ENCODE peak calls at places on chromosome X, in five cellular contexts. P is SW480, R is BE2C, H is mesenchymal stem cell, A is nephron progenitor cell. S is an unnamed sample.

GRCh38 chrX:46704767-46705386 is 54.0 kb downstream of the SLC9A7 start:
- DNase-seq in P (no peak), R (no peak), H (peak; percentile 4), A (no peak), S (no peak)

GRCh38 chrX:915427-916234 is 285.0 kb downstream of the SHOX start:
- DNase-seq in P (no peak), R (no peak), H (no peak), A (no peak), S (no peak)

GRCh38 chrX:19811807-19812604 is 75.4 kb downstream of the SH3KBP1 start:
- DNase-seq in P (no peak), R (no peak), H (peak; percentile 68), A (no peak), S (no peak)

GRCh38 chrX:120453985-120454384 is 15.1 kb downstream of the LAMP2 start:
- DNase-seq in P (no peak), R (no peak), H (peak; percentile 34), A (no peak), S (no peak)

GRCh38 chrX:48278958-48279357 is 23.8 kb downstream of the SSX1 start:
- DNase-seq in P (peak; percentile 1), R (peak; percentile 10), H (no peak), A (no peak), S (no peak)

GRCh38 chrX:11944486-11944885 is 186.4 kb downstream of the MSL3 start:
- DNase-seq in P (peak; percentile 32), R (no peak), H (peak; percentile 51), A (peak; percentile 36), S (no peak)

GRCh38 chrX:19855700-19856381 is 31.6 kb downstream of the SH3KBP1 start:
- DNase-seq in P (no peak), R (no peak), H (no peak), A (no peak), S (no peak)

GRCh38 chrX:43870758-43871419 is 11.4 kb downstream of the MAOB start:
- DNase-seq in P (no peak), R (no peak), H (no peak), A (no peak), S (no peak)

GRCh38 chrX:115939070-115939469 is 231.5 kb upstream of the AGTR2 start:
- DNase-seq in P (no peak), R (no peak), H (no peak), A (no peak), S (no peak)

GRCh38 chrX:9465380-9466114 is 689 bp downstream of the TBL1X start:
- DNase-seq in P (peak; percentile 5), R (peak; percentile 9), H (peak; percentile 18), A (peak; percentile 29), S (no peak)

GRCh38 chrX:101803451-101803850 is 128.4 kb downstream of the ZMAT1 start:
- DNase-seq in P (no peak), R (no peak), H (peak; percentile 14), A (no peak), S (no peak)

GRCh38 chrX:123184199-123184857 is at the start of gene GRIA3:
- DNase-seq in P (no peak), R (no peak), H (peak; percentile 24), A (peak; percentile 20), S (no peak)

GRCh38 chrX:120238947-120239346 is 11.7 kb upstream of the ZBTB33 start:
- DNase-seq in P (peak; percentile 6), R (no peak), H (peak; percentile 10), A (no peak), S (no peak)

GRCh38 chrX:154855256-154855655 is 20.8 kb upstream of the SMIM9 start:
- DNase-seq in P (no peak), R (no peak), H (no peak), A (no peak), S (no peak)

GRCh38 chrX:132940727-132941162 is 17.7 kb downstream of the HS6ST2 start:
- DNase-seq in P (peak; percentile 15), R (no peak), H (peak; percentile 3), A (peak; percentile 14), S (no peak)

GRCh38 chrX:109709129-109709631 is 23.9 kb downstream of the ACSL4 start:
- DNase-seq in P (peak; percentile 88), R (no peak), H (peak; percentile 54), A (peak; percentile 29), S (no peak)

GRCh38 chrX:130228871-130229270 is 39.8 kb downstream of the ZNF280C start:
- DNase-seq in P (no peak), R (no peak), H (no peak), A (no peak), S (no peak)

GRCh38 chrX:7948483-7948882 is 21.3 kb upstream of the PNPLA4 start:
- DNase-seq in P (no peak), R (no peak), H (no peak), A (no peak), S (no peak)

GRCh38 chrX:136353519-136354095 is 52.8 kb downstream of the ADGRG4 start:
- DNase-seq in P (no peak), R (no peak), H (no peak), A (no peak), S (no peak)

GRCh38 chrX:75968293-75968692 is 183.2 kb upstream of the MAGEE2 start:
- DNase-seq in P (peak; percentile 0), R (no peak), H (no peak), A (no peak), S (no peak)

GRCh38 chrX:24023972-24024664 is 2.9 kb downstream of the KLHL15 start:
- DNase-seq in P (peak; percentile 21), R (no peak), H (peak; percentile 37), A (no peak), S (no peak)

GRCh38 chrX:103878466-103879151 is 46.6 kb upstream of the RAB9B start:
- DNase-seq in P (peak; percentile 11), R (no peak), H (peak; percentile 60), A (no peak), S (no peak)

GRCh38 chrX:119643696-119644095 is 37.5 kb upstream of the NKRF start:
- DNase-seq in P (no peak), R (no peak), H (no peak), A (no peak), S (no peak)

GRCh38 chrX:100685284-100685996 is 41.4 kb downstream of the SRPX2 start:
- DNase-seq in P (peak; percentile 69), R (peak; percentile 52), H (peak; percentile 74), A (peak; percentile 65), S (peak; percentile 19)

GRCh38 chrX:15405846-15406245 is 21.6 kb upstream of the VEGFD start:
- DNase-seq in P (no peak), R (no peak), H (peak; percentile 1), A (no peak), S (no peak)

GRCh38 chrX:69284491-69284890 is 119.2 kb upstream of the PJA1 start:
- DNase-seq in P (no peak), R (no peak), H (no peak), A (no peak), S (no peak)

GRCh38 chrX:149504226-149504914 is 736 bp downstream of the IDS start:
- DNase-seq in P (peak; percentile 9), R (peak; percentile 74), H (peak; percentile 46), A (peak; percentile 23), S (no peak)

GRCh38 chrX:82320554-82320953 is 1118.7 kb downstream of the SH3BGRL start:
- DNase-seq in P (no peak), R (no peak), H (no peak), A (no peak), S (no peak)

GRCh38 chrX:46117234-46117633 is 428.0 kb downstream of the ZNF674 start:
- DNase-seq in P (no peak), R (no peak), H (no peak), A (no peak), S (no peak)

GRCh38 chrX:93422693-93423092 is 250.7 kb downstream of the NAP1L3 start:
- DNase-seq in P (peak; percentile 13), R (no peak), H (no peak), A (peak; percentile 30), S (peak; percentile 23)

GRCh38 chrX:2974946-2975345 is 31.4 kb upstream of the ARSH start:
- DNase-seq in P (no peak), R (no peak), H (no peak), A (no peak), S (no peak)

GRCh38 chrX:28638775-28639174 is 51.5 kb downstream of the IL1RAPL1 start:
- DNase-seq in P (no peak), R (no peak), H (no peak), A (no peak), S (no peak)

GRCh38 chrX:86012188-86012587 is 35.2 kb downstream of the CHM start:
- DNase-seq in P (no peak), R (no peak), H (no peak), A (no peak), S (no peak)

GRCh38 chrX:118495958-118496762 is 545 bp downstream of the DOCK11 start:
- DNase-seq in P (peak; percentile 40), R (peak; percentile 45), H (peak; percentile 20), A (no peak), S (no peak)

GRCh38 chrX:137548261-137548660 is 17.7 kb upstream of the ZIC3 start:
- DNase-seq in P (no peak), R (no peak), H (no peak), A (no peak), S (no peak)

GRCh38 chrX:12292996-12293765 is 154.9 kb downstream of the FRMPD4 start:
- DNase-seq in P (no peak), R (no peak), H (peak; percentile 1), A (no peak), S (no peak)

S was measured in NCI-H1048.